ENCODE peak calls at places on chromosome 13, in six cellular contexts. F, Y, Q, S, M and V are unnamed samples.

GRCh38 chr13:42398542-42398941 is 126.6 kb downstream of the AKAP11 start:
- DNase-seq in F (no peak), Y (no peak), Q (no peak), S (no peak), M (no peak), V (no peak)

GRCh38 chr13:72696590-72696989 is 30.8 kb downstream of the MZT1 start:
- DNase-seq in F (no peak), Y (peak; percentile 1), Q (no peak), S (peak; percentile 10), M (no peak), V (no peak)

GRCh38 chr13:66546534-66547379 is 683.4 kb downstream of the PCDH9 start:
- DNase-seq in F (no peak), Y (no peak), Q (no peak), S (peak; percentile 80), M (no peak), V (no peak)

GRCh38 chr13:60591348-60591747 is 194.3 kb downstream of the TDRD3 start:
- DNase-seq in F (no peak), Y (no peak), Q (no peak), S (peak; percentile 48), M (no peak), V (no peak)

GRCh38 chr13:35940734-35941133 is 190.4 kb downstream of the DCLK1 start:
- DNase-seq in F (no peak), Y (no peak), Q (no peak), S (no peak), M (no peak), V (no peak)

GRCh38 chr13:43196750-43197149 is 173.4 kb downstream of the DNAJC15 start:
- DNase-seq in F (no peak), Y (no peak), Q (no peak), S (no peak), M (no peak), V (no peak)

GRCh38 chr13:41231786-41232185 is 31.6 kb downstream of the MTRF1 start:
- DNase-seq in F (peak; percentile 56), Y (no peak), Q (peak; percentile 24), S (peak; percentile 37), M (no peak), V (no peak)

GRCh38 chr13:20964904-20965303 is 62.4 kb upstream of the XPO4 start:
- DNase-seq in F (no peak), Y (no peak), Q (no peak), S (peak; percentile 58), M (no peak), V (no peak)

GRCh38 chr13:40653558-40654318 is 12.7 kb downstream of the FOXO1 start:
- DNase-seq in F (no peak), Y (no peak), Q (no peak), S (no peak), M (no peak), V (no peak)

GRCh38 chr13:113122571-113123225 is at the start of gene F10:
- DNase-seq in F (peak; percentile 79), Y (peak; percentile 50), Q (no peak), S (peak; percentile 75), M (peak; percentile 84), V (peak; percentile 41)

GRCh38 chr13:33230178-33230881 is 55.2 kb downstream of the STARD13 start:
- DNase-seq in F (no peak), Y (no peak), Q (no peak), S (peak; percentile 87), M (no peak), V (no peak)
- H3K4me1 ChIP-seq in F (peaks cover 25% of the 10 kb centered on the region), Y (no peaks in the 10 kb centered on the region), Q (no peaks in the 10 kb centered on the region), S (peaks cover 34% of the 10 kb centered on the region), M (peaks cover 10% of the 10 kb centered on the region), V (peaks cover 53% of the 10 kb centered on the region)

DNA sequence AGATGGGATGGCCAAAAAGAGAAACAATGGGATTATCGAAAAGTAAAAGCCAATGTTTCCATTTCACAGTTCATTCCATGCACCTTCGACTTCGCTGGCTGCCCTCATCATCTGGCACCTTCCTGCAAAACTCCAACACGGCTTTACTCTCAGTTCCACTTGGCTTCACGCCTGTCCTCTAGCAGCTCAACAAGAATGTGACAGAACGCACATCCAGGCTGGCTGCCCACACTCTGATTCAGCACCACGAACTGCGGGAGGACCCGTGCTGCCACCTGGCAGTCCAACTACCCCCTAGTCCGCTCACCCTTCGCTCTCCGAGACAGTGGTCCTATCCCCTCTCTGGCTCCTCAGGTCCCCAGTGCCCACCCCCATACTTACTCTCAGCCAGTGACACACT is 11.7 kb downstream of the ATP7B start:
- DNase-seq in F (peak; percentile 38), Y (no peak), Q (no peak), S (peak; percentile 25), M (no peak), V (peak; percentile 43)
- TF ChIP-seq CTCF in F (no peak), Y (no peak), Q (no peak), S (no peak), M (no peak), V (no peak)

GRCh38 chr13:98508280-98509074 is 68.4 kb downstream of the STK24 start:
- DNase-seq in F (no peak), Y (peak; percentile 78), Q (no peak), S (peak; percentile 79), M (no peak), V (no peak)
- H3K4me1 ChIP-seq in F (peaks cover 38% of the 10 kb centered on the region), Y (peaks cover 53% of the 10 kb centered on the region), Q (peaks cover 82% of the 10 kb centered on the region), S (peaks cover 34% of the 10 kb centered on the region), M (peaks cover 30% of the 10 kb centered on the region), V (peaks cover 62% of the 10 kb centered on the region)

GRCh38 chr13:28658796-28659610 is at the start of gene POMP:
- DNase-seq in F (peak; percentile 95), Y (peak; percentile 68), Q (peak; percentile 82), S (peak; percentile 95), M (peak; percentile 96), V (peak; percentile 94)

GRCh38 chr13:28655566-28655965 is 3.4 kb upstream of the POMP start:
- DNase-seq in F (no peak), Y (no peak), Q (no peak), S (peak; percentile 80), M (no peak), V (no peak)

GRCh38 chr13:28658539-28658795 is 463 bp upstream of the POMP start:
- DNase-seq in F (no peak), Y (no peak), Q (no peak), S (no peak), M (no peak), V (no peak)

GRCh38 chr13:28659611-28659970 is 661 bp downstream of the POMP start:
- DNase-seq in F (no peak), Y (no peak), Q (no peak), S (peak; percentile 75), M (no peak), V (no peak)

DNA sequence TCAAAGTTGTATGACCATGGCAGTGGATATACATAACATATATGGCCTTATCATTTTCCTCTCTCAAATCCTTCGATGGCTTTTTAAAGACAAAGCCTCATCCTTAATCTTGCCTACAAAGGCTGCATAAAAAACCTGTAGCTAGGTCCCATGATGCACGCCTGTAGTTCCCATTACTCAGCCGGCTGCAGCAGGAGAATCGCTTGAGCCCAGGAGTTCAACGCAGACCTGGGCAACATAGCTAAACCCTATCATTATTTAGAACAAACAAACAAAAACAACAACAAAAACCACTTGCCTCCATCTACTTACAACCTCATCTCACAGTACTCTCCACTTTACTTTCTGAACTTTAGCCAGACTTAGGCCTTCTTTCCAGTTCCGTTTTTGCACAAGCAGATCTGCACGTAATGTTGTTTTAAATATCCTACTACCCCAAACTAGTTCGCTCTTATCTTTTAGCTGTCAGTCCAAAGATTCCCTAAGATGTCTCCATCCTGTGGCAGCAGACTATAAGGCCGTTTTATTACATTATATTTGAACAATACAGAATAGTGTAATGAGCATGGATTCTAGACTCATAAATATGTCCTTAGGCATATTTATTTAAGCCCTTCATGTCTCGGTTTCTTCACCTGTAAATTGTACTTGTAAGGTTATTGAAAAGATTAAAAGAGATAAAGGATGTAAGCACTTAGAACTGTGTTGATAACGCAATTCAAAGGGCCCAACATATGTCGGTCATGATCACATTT is 969 bp upstream of the POMP start:
- DNase-seq in F (no peak), Y (no peak), Q (peak; percentile 51), S (peak; percentile 58), M (no peak), V (no peak)
- TF ChIP-seq CTCF in F (no peak), Y (no peak), Q (no peak), S (peak; percentile 33), M (no peak), V (no peak)

DNA sequence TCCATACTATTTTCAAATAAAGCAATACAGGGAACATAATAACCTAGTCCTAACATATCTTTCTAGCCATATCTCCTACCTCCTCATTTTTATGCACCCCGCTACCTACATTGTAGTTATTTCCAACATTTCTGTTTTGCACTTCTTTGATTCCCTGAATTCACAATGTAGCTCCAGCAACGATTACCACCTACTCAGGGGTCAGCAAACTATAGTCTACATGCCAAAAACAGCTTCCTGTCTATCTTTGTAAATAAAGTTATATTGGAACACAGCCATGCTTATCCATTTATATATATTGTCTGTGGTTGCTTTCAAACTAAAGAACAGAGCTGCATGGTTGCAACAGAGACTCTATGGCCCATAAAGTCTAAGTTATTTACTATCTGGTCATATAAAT is 16.7 kb downstream of the MYCBP2 start:
- DNase-seq in F (no peak), Y (no peak), Q (no peak), S (no peak), M (no peak), V (no peak)
- H3K4me1 ChIP-seq in F (peaks cover 38% of the 10 kb centered on the region), Y (no peaks in the 10 kb centered on the region), Q (peaks cover 19% of the 10 kb centered on the region), S (peaks cover 12% of the 10 kb centered on the region), M (peaks cover 4% of the 10 kb centered on the region), V (peaks cover 70% of the 10 kb centered on the region)

GRCh38 chr13:99658266-99658991 is 157.2 kb downstream of the TM9SF2 start:
- DNase-seq in F (peak; percentile 58), Y (no peak), Q (no peak), S (peak; percentile 25), M (peak; percentile 65), V (peak; percentile 88)
- TF ChIP-seq CTCF in F (peak; percentile 6), Y (peak; percentile 27), Q (peak; percentile 36), S (peak; percentile 32), M (no peak), V (peak; percentile 26)

DNA sequence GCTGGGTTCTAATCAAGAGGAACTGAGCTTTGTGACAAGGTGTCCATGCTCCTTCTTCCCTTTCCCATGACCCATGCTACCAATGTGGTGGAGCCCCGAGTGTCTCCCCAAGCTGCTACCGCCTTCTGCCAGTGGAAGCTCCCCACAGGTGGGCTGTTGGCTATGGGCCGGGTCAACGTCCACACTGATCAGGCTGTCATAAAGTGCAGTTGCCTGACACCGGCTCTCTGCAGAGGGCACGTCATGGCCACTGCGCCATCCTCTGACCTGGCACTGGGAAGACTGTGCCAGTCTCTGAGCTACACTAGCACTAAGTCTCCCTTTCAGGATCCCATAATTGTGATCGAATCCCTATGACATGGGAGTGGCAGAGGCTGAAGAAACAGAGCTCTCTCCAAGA is 192.3 kb downstream of the USP12 start:
- DNase-seq in F (no peak), Y (no peak), Q (no peak), S (no peak), M (no peak), V (no peak)
- H3K4me1 ChIP-seq in F (peaks cover 3% of the 10 kb centered on the region), Y (no peaks in the 10 kb centered on the region), Q (no peaks in the 10 kb centered on the region), S (peaks cover 14% of the 10 kb centered on the region), M (peaks cover 15% of the 10 kb centered on the region), V (peaks cover 3% of the 10 kb centered on the region)

GRCh38 chr13:108728370-108728769 is 99.0 kb downstream of the MYO16 start:
- DNase-seq in F (no peak), Y (peak; percentile 77), Q (no peak), S (no peak), M (no peak), V (no peak)
- TF ChIP-seq CTCF in F (no peak), Y (peak; percentile 80), Q (no peak), S (no peak), M (no peak), V (no peak)

DNA sequence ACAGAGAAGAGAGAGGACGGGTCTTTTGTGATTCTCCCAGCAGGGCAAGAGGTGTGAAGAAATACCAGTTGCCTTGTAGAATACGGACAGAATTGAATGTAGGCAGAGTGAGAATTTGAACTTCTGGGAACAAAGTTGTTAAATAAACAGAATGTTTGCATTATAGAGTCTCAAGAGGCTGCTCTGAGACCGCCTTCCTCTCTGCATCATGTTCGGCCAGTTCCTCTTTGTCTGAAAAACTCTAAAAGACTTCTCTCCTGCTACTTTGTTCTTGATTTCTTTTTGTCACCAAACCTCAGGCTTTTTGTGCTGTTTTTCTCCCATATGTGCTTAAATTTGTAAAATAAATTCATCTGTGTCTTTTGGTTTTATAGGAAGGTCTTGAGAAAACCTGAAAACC is 256.4 kb downstream of the DLEU7 start:
- DNase-seq in F (no peak), Y (no peak), Q (no peak), S (no peak), M (no peak), V (no peak)
- H3K4me1 ChIP-seq in F (no peaks in the 10 kb centered on the region), Y (peaks cover 3% of the 10 kb centered on the region), Q (peaks cover 8% of the 10 kb centered on the region), S (peaks cover 9% of the 10 kb centered on the region), M (no peaks in the 10 kb centered on the region), V (no peaks in the 10 kb centered on the region)